ENCODE peak calls at places on chromosomes 13 and 19, in nine cellular contexts. R is NCI-H510A treated with DMSO at 0.1 percent for 48 hours; Y is EL; T is activated T-helper 1 cell treated with anti-CD3 and anti-CD28 coated beads, Interleukin-2, amount 50 U/mL, for 16 hours; O is T-helper 2 cell; G is stimulated activated CD4-positive, alpha-beta T cell treated with anti-CD3 and anti-CD28 coated beads, Interleukin-2, amount 100 ng/mL, for 24 hours; L is mammary epithelial cell; J is suprapubic skin; N is activated CD4-positive, CD25-positive, alpha-beta regulatory T cell. K is an unnamed sample.

GRCh38 chr19:3604227-3604986 is 2.3 kb downstream of the TBXA2R start:
- DNase-seq in R (no peak), Y (no peak), T (no peak), O (no peak), G (no peak), L (no peak), J (no peak), N (no peak), K (no peak)

GRCh38 chr13:42946927-42947326 is 45.1 kb downstream of the EPSTI1 start:
- DNase-seq in R (no peak), Y (no peak), T (no peak), O (no peak), G (no peak), L (no peak), J (no peak), N (no peak), K (no peak)

GRCh38 chr13:80082396-80083096 is 258.4 kb downstream of the SPRY2 start:
- DNase-seq in R (no peak), Y (peak), T (no peak), O (no peak), G (no peak), L (peak), J (no peak), N (no peak), K (no peak)

GRCh38 chr13:106182404-106182803 is 353.1 kb downstream of the EFNB2 start:
- DNase-seq in R (no peak), Y (peak), T (no peak), O (no peak), G (no peak), L (peak), J (no peak), N (no peak), K (no peak)

GRCh38 chr13:76512676-76513277 is 373.4 kb downstream of the KCTD12 start:
- DNase-seq in R (peak), Y (peak), T (no peak), O (no peak), G (no peak), L (peak), J (no peak), N (no peak), K (no peak)

GRCh38 chr13:45456196-45456972 is 8.4 kb upstream of the COG3 start:
- DNase-seq in R (no peak), Y (peak), T (no peak), O (no peak), G (no peak), L (peak), J (no peak), N (no peak), K (no peak)

GRCh38 chr13:52600666-52601065 is 41.6 kb upstream of the HNRNPA1L2 start:
- DNase-seq in R (no peak), Y (no peak), T (no peak), O (no peak), G (no peak), L (no peak), J (no peak), N (no peak), K (no peak)

GRCh38 chr19:42466521-42467436 is 24.0 kb upstream of the CXCL17 start:
- DNase-seq in R (no peak), Y (no peak), T (no peak), O (no peak), G (no peak), L (no peak), J (no peak), N (no peak), K (no peak)

GRCh38 chr13:37075164-37075563 is 15.7 kb upstream of the SUPT20H start:
- DNase-seq in R (no peak), Y (no peak), T (no peak), O (no peak), G (no peak), L (no peak), J (no peak), N (no peak), K (no peak)

GRCh38 chr19:50249636-50250035 is 46.2 kb downstream of the MYH14 start:
- DNase-seq in R (no peak), Y (no peak), T (no peak), O (no peak), G (no peak), L (no peak), J (no peak), N (no peak), K (no peak)

GRCh38 chr19:7668842-7669241 is at the start of gene RETN:
- DNase-seq in R (no peak), Y (no peak), T (no peak), O (no peak), G (no peak), L (no peak), J (no peak), N (no peak), K (no peak)

GRCh38 chr19:5893296-5893903 is 10.2 kb downstream of the NDUFA11 start:
- DNase-seq in R (no peak), Y (no peak), T (no peak), O (no peak), G (no peak), L (no peak), J (no peak), N (no peak), K (no peak)

GRCh38 chr13:78137404-78138142 is 218.9 kb upstream of the EDNRB start:
- DNase-seq in R (peak), Y (peak), T (no peak), O (no peak), G (no peak), L (peak), J (no peak), N (no peak), K (peak)

GRCh38 chr19:33434886-33435705 is 61.6 kb downstream of the CEBPG start:
- DNase-seq in R (no peak), Y (peak), T (no peak), O (no peak), G (no peak), L (no peak), J (no peak), N (no peak), K (no peak)

GRCh38 chr13:30111810-30112209 is 195.5 kb downstream of the KATNAL1 start:
- DNase-seq in R (no peak), Y (peak), T (no peak), O (no peak), G (no peak), L (no peak), J (no peak), N (no peak), K (no peak)

GRCh38 chr19:1266116-1266817 is 2.9 kb upstream of the CIRBP start:
- DNase-seq in R (peak), Y (peak), T (peak), O (peak), G (peak), L (peak), J (peak), N (peak), K (peak)

GRCh38 chr13:23876265-23876664 is 12.9 kb downstream of the MIPEP start:
- DNase-seq in R (peak), Y (no peak), T (no peak), O (no peak), G (no peak), L (no peak), J (no peak), N (no peak), K (no peak)

GRCh38 chr19:32814046-32814445 is 55.5 kb downstream of the SLC7A9 start:
- DNase-seq in R (no peak), Y (no peak), T (no peak), O (no peak), G (no peak), L (no peak), J (peak), N (no peak), K (no peak)

GRCh38 chr19:907183-907853 is 5.7 kb downstream of the R3HDM4 start:
- DNase-seq in R (no peak), Y (no peak), T (no peak), O (no peak), G (peak), L (no peak), J (no peak), N (no peak), K (no peak)

GRCh38 chr13:80047406-80047805 is 293.5 kb downstream of the SPRY2 start:
- DNase-seq in R (no peak), Y (no peak), T (no peak), O (no peak), G (no peak), L (peak), J (no peak), N (no peak), K (no peak)

GRCh38 chr19:42291437-42291815 is 10.5 kb upstream of the PRR19 start:
- DNase-seq in R (peak), Y (no peak), T (no peak), O (no peak), G (no peak), L (no peak), J (no peak), N (no peak), K (no peak)

GRCh38 chr19:44905437-44906160 is at the start of gene APOE:
- DNase-seq in R (no peak), Y (peak), T (no peak), O (no peak), G (no peak), L (no peak), J (no peak), N (no peak), K (no peak)

GRCh38 chr13:42924290-42924803 is 67.7 kb downstream of the EPSTI1 start:
- DNase-seq in R (peak), Y (no peak), T (no peak), O (no peak), G (no peak), L (no peak), J (no peak), N (no peak), K (no peak)

GRCh38 chr19:39542198-39542597 is 2.2 kb upstream of the EID2 start:
- DNase-seq in R (no peak), Y (no peak), T (no peak), O (no peak), G (no peak), L (no peak), J (no peak), N (no peak), K (no peak)

GRCh38 chr13:33999830-34000605 is 182.1 kb downstream of the RFC3 start:
- DNase-seq in R (no peak), Y (no peak), T (no peak), O (no peak), G (no peak), L (no peak), J (no peak), N (no peak), K (no peak)

GRCh38 chr19:29812080-29812880 is 489 bp downstream of the CCNE1 start:
- DNase-seq in R (no peak), Y (peak), T (no peak), O (no peak), G (peak), L (no peak), J (no peak), N (no peak), K (peak)

GRCh38 chr19:4914736-4915501 is 5.6 kb downstream of the UHRF1 start:
- DNase-seq in R (peak), Y (peak), T (peak), O (peak), G (peak), L (peak), J (no peak), N (peak), K (no peak)

GRCh38 chr13:111610879-111611278 is 290.4 kb downstream of the TEX29 start:
- DNase-seq in R (no peak), Y (no peak), T (no peak), O (no peak), G (no peak), L (no peak), J (no peak), N (no peak), K (no peak)

GRCh38 chr13:50244913-50245574 is 229.8 kb downstream of the KCNRG start:
- DNase-seq in R (peak), Y (peak), T (peak), O (peak), G (peak), L (peak), J (no peak), N (no peak), K (no peak)

K was measured in MM.1S.